ENCODE peak calls at places on chromosomes 1 and 21, in four cellular contexts. A is fibroblast of the aortic adventitia; G is iPS DF 6.9; C is naive thymus-derived CD4-positive, alpha-beta T cell. L is an unnamed sample.

GRCh38 chr1:167638064-167638463 is 8.0 kb downstream of the RCSD1 start:
- DNase-seq in A (no peak), G (no peak), C (no peak), L (no peak)

GRCh38 chr21:41640756-41641509 is 125.9 kb downstream of the RIPK4 start:
- DNase-seq in A (peak; percentile 73), G (no peak), C (no peak), L (no peak)

GRCh38 chr1:238927899-238928298 is 458.5 kb upstream of the CHRM3 start:
- DNase-seq in A (no peak), G (no peak), C (no peak), L (no peak)

GRCh38 chr1:231557898-231558710 is 29.6 kb downstream of the TSNAX start:
- DNase-seq in A (peak; percentile 8), G (no peak), C (no peak), L (no peak)

GRCh38 chr1:231729541-231729940 is 103.0 kb downstream of the DISC1 start:
- DNase-seq in A (peak; percentile 74), G (no peak), C (no peak), L (no peak)

GRCh38 chr1:38622197-38622596 is 237.4 kb downstream of the RRAGC start:
- DNase-seq in A (no peak), G (no peak), C (no peak), L (no peak)

GRCh38 chr1:214076341-214077035 is 88.7 kb downstream of the PROX1 start:
- DNase-seq in A (no peak), G (no peak), C (no peak), L (no peak)

GRCh38 chr21:41752231-41752681 is 14.6 kb downstream of the RIPK4 start:
- DNase-seq in A (peak; percentile 56), G (no peak), C (no peak), L (no peak)

GRCh38 chr1:232622981-232623380 is 7.0 kb downstream of the SIPA1L2 start:
- DNase-seq in A (no peak), G (no peak), C (no peak), L (no peak)

GRCh38 chr21:37117204-37117603 is 44.1 kb downstream of the TTC3 start:
- DNase-seq in A (no peak), G (no peak), C (no peak), L (no peak)

GRCh38 chr1:61013189-61013952 is 69.0 kb upstream of the NFIA start:
- DNase-seq in A (no peak), G (no peak), C (no peak), L (no peak)

GRCh38 chr21:35136586-35137254 is 87.6 kb upstream of the RUNX1 start:
- DNase-seq in A (peak; percentile 75), G (no peak), C (no peak), L (no peak)

GRCh38 chr1:110554871-110555801 is 36.2 kb upstream of the KCNA10 start:
- DNase-seq in A (no peak), G (peak; percentile 25), C (peak; percentile 38), L (no peak)

GRCh38 chr1:22341791-22342605 is 109.7 kb upstream of the ZBTB40 start:
- DNase-seq in A (peak; percentile 34), G (no peak), C (no peak), L (peak; percentile 39)

GRCh38 chr1:9721606-9722377 is 70.3 kb downstream of the PIK3CD start:
- DNase-seq in A (peak; percentile 5), G (no peak), C (peak; percentile 72), L (no peak)

GRCh38 chr1:41391834-41392527 is 30.7 kb downstream of the FOXO6 start:
- DNase-seq in A (no peak), G (no peak), C (no peak), L (no peak)

GRCh38 chr1:199020046-199020445 is 381.2 kb downstream of the PTPRC start:
- DNase-seq in A (no peak), G (no peak), C (no peak), L (no peak)

GRCh38 chr1:78348526-78349284 is 142.1 kb upstream of the PTGFR start:
- DNase-seq in A (peak; percentile 57), G (no peak), C (no peak), L (no peak)

GRCh38 chr1:210123383-210123782 is 109.2 kb upstream of the SERTAD4 start:
- DNase-seq in A (peak; percentile 27), G (no peak), C (no peak), L (no peak)

GRCh38 chr1:51443555-51443954 is 75.5 kb downstream of the EPS15 start:
- DNase-seq in A (no peak), G (no peak), C (no peak), L (no peak)

GRCh38 chr1:240658312-240658975 is 46.5 kb upstream of the GREM2 start:
- DNase-seq in A (peak; percentile 46), G (no peak), C (no peak), L (no peak)

GRCh38 chr1:219416598-219417238 is 196.2 kb downstream of the ZC3H11B start:
- DNase-seq in A (peak; percentile 44), G (peak; percentile 64), C (peak; percentile 25), L (peak; percentile 40)

GRCh38 chr1:93662481-93663190 is 19.0 kb downstream of the BCAR3 start:
- DNase-seq in A (peak; percentile 68), G (no peak), C (no peak), L (no peak)

GRCh38 chr1:30782361-30783243 is 25.0 kb upstream of the LAPTM5 start:
- DNase-seq in A (peak; percentile 56), G (peak; percentile 67), C (peak; percentile 55), L (peak; percentile 67)

GRCh38 chr1:243745361-243745760 is 104.7 kb downstream of the AKT3 start:
- DNase-seq in A (peak; percentile 16), G (no peak), C (no peak), L (no peak)

GRCh38 chr1:180117764-180118116 is 36.9 kb upstream of the QSOX1 start:
- DNase-seq in A (peak; percentile 97), G (no peak), C (no peak), L (peak; percentile 41)

GRCh38 chr1:22238356-22239224 is 95.7 kb upstream of the WNT4 start:
- DNase-seq in A (no peak), G (no peak), C (no peak), L (no peak)

GRCh38 chr1:27607239-27607804 is 3.4 kb upstream of the AHDC1 start:
- DNase-seq in A (no peak), G (no peak), C (no peak), L (no peak)

GRCh38 chr1:35708179-35708891 is 10.3 kb downstream of the C1orf216 start:
- DNase-seq in A (no peak), G (no peak), C (peak; percentile 7), L (no peak)

GRCh38 chr1:234893725-234894630 is 234.7 kb downstream of the TOMM20 start:
- DNase-seq in A (peak; percentile 49), G (no peak), C (no peak), L (no peak)

GRCh38 chr1:41483960-41484844 is at the start of gene EDN2:
- DNase-seq in A (no peak), G (no peak), C (no peak), L (no peak)

GRCh38 chr21:44779417-44780139 is 22.0 kb downstream of the UBE2G2 start:
- DNase-seq in A (peak; percentile 66), G (no peak), C (no peak), L (no peak)

GRCh38 chr1:154796303-154796892 is 73.7 kb downstream of the KCNN3 start:
- DNase-seq in A (no peak), G (no peak), C (no peak), L (no peak)

GRCh38 chr1:218408135-218408534 is 63.0 kb downstream of the TGFB2 start:
- DNase-seq in A (no peak), G (no peak), C (no peak), L (no peak)

GRCh38 chr1:218411101-218411500 is 66.0 kb downstream of the TGFB2 start:
- DNase-seq in A (no peak), G (no peak), C (no peak), L (no peak)

GRCh38 chr1:218408942-218409341 is 63.8 kb downstream of the TGFB2 start:
- DNase-seq in A (no peak), G (no peak), C (no peak), L (no peak)

GRCh38 chr1:218412181-218412580 is 67.0 kb downstream of the TGFB2 start:
- DNase-seq in A (peak; percentile 72), G (no peak), C (no peak), L (no peak)

GRCh38 chr1:218409946-218410510 is 64.9 kb downstream of the TGFB2 start:
- DNase-seq in A (peak; percentile 36), G (no peak), C (no peak), L (no peak)
- H3K4me3 ChIP-seq in A (no peak overlapping the region), G (no peak overlapping the region), C (no peak overlapping the region), L (no peak overlapping the region)

DNA sequence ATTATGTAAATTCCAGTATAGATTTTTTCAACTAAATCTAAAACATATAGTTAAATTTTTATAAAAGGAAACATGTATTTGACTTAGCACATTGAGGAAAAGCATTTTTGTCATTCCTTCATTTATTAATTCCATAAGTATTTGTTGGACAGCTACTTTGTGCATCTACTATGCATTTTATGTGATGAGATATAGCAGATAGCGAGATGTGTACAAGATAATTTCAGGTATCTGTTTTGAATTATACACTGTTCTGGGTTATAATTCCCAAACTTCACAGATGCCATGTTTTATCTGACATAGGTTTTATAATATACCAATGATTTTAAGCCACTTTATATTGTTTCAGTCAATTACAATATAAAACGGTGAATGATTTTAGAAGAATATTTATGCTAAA is 398.7 kb downstream of the USH2A start:
- DNase-seq in A (no peak), G (no peak), C (no peak), L (no peak)
- H3K4me3 ChIP-seq in A (no peak overlapping the region), G (no peak overlapping the region), C (no peak overlapping the region), L (no peak overlapping the region)

GRCh38 chr1:2388004-2388913 is 3.1 kb downstream of the MORN1 start:
- DNase-seq in A (no peak), G (no peak), C (no peak), L (no peak)
- H3K4me3 ChIP-seq in A (no peak overlapping the region), G (no peak overlapping the region), C (no peak overlapping the region), L (no peak overlapping the region)

DNA sequence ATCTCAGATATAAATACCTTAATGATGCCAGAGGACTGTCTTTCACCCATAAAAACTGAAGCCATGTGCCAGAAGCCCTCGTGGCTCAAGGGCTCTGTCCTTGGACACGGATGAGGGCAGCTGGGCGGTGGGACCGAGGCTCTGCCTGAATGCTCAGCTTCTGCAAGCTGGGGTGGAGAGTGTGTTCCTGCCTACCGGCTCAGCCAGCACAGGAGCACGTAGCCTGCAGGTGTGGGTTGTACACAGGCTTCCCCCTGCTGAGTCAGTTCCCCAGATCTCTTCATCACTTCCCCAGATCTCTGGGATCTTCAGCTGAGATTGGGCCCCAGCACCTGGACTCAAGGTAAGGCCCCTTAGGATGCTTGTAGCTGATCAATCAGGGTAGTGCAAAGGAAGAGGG is 15.4 kb downstream of the KCNJ15 start:
- DNase-seq in A (no peak), G (no peak), C (no peak), L (no peak)
- H3K4me3 ChIP-seq in A (no peak overlapping the region), G (no peak overlapping the region), C (no peak overlapping the region), L (no peak overlapping the region)

DNA sequence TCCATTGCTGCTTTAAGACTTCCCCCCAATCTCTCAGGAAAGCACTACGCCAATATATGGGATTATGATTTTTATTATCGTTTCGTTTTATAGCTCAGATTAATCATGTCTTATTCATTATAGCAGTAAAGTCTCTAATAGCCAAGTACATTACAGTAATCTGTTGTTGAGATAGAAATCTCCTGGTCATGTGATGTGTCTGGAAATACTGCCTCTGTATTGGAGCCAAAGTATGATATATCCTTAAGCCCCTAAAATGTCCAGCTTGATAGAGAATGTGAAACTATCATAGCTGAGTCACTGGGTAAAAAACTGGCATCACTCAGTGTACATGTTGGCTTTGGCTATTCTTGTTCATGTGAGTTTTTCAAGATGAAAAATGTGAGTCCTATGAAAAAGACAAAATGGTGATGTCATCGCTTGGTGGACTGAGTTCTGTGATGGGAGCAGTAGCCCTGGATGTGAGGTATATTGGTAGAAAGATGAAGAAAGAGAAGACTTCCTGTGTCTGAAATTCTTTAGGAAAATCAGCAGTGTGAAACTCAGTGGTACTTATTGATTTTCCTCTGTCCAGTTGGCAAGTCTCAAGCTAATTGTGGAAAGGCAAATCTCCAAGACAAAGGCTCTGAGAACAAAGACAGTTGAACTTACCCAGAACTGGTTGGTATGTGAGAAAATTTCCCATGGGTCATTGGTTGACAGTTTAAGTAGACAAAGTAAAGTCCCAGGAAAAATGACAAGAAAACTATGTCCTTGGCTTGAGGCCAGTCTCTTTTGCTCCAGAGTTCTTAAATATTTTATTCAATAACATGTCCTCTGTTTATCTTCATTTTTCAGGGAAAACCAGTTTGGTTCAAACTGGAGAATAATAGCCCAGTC is 76.2 kb downstream of the BRINP2 start:
- DNase-seq in A (peak; percentile 79), G (no peak), C (no peak), L (no peak)
- H3K4me3 ChIP-seq in A (no peak overlapping the region), G (no peak overlapping the region), C (no peak overlapping the region), L (no peak overlapping the region)